ENCODE peak calls at places on chromosomes 3 and 15, in ten cellular contexts. V is uterus, H is mucosa of descending colon, X is amygdala, K is HEK293T, C is fibroblast of gingiva, J is NCI-H524 treated with DMSO at 0.1 percent for 48 hours, R is posterior vena cava, O is mammary epithelial cell, L is omental fat pad. S is an unnamed sample.

GRCh38 chr3:31962801-31963205 is 18.3 kb downstream of the OSBPL10 start:
- DNase-seq in K (no peak), R (no peak), V (no peak), H (no peak), J (no peak), O (peak), L (no peak), C (peak), X (no peak), S (no peak)

GRCh38 chr3:174756200-174756829 is 102.8 kb upstream of the NAALADL2 start:
- DNase-seq in R (no peak), H (no peak), X (no peak), K (no peak), O (no peak), C (no peak), L (no peak), J (no peak), V (no peak), S (no peak)

GRCh38 chr15:94844533-94845390 is 613.4 kb downstream of the MCTP2 start:
- DNase-seq in R (peak), L (no peak), O (no peak), J (no peak), C (peak), K (peak), V (peak), H (peak), X (no peak), S (no peak)

GRCh38 chr3:183698760-183699159 is 1.2 kb downstream of the YEATS2 start:
- DNase-seq in J (peak), L (no peak), V (no peak), K (no peak), C (peak), X (no peak), H (peak), R (no peak), O (no peak), S (no peak)

GRCh38 chr3:55343486-55344357 is 143.4 kb downstream of the WNT5A start:
- DNase-seq in O (no peak), H (no peak), J (no peak), L (no peak), K (no peak), X (no peak), C (peak), V (no peak), R (no peak), S (no peak)

GRCh38 chr15:79680721-79681120 is 216.1 kb downstream of the MTHFS start:
- DNase-seq in L (no peak), O (peak), H (no peak), R (no peak), V (no peak), J (no peak), C (peak), K (no peak), X (no peak), S (no peak)

GRCh38 chr15:25887870-25888269 is 24.7 kb upstream of the ATP10A start:
- DNase-seq in H (no peak), K (no peak), X (no peak), C (no peak), J (no peak), O (no peak), V (no peak), R (no peak), L (no peak), S (no peak)

GRCh38 chr3:22729981-22730380 is 473.1 kb upstream of the UBE2E2 start:
- DNase-seq in V (no peak), X (no peak), H (peak), J (no peak), L (no peak), C (no peak), K (peak), R (no peak), O (peak), S (no peak)

GRCh38 chr15:77002954-77003912 is 8.3 kb downstream of the PSTPIP1 start:
- DNase-seq in C (no peak), O (no peak), J (no peak), R (peak), L (no peak), X (peak), V (no peak), K (no peak), H (peak), S (no peak)

GRCh38 chr3:88149146-88149515 is 628 bp upstream of the C3orf38 start:
- DNase-seq in C (peak), J (no peak), R (peak), L (no peak), O (peak), K (peak), V (no peak), X (no peak), H (no peak), S (peak)

GRCh38 chr3:127811717-127812116 is 10.6 kb downstream of the MGLL start:
- DNase-seq in J (no peak), K (no peak), H (no peak), X (no peak), V (no peak), R (no peak), L (no peak), O (no peak), C (no peak), S (peak)

GRCh38 chr3:119856695-119857094 is 74.8 kb downstream of the NR1I2 start:
- DNase-seq in R (no peak), V (no peak), L (no peak), J (no peak), X (no peak), C (no peak), O (no peak), H (no peak), K (no peak), S (no peak)

S was measured in lower leg skin.